ENCODE peak calls at places on chromosome 12, in four cellular contexts. M, P, T and N are unnamed samples. For H3K27me3 and H3K4me1, the result is how much of the 10 kb centered on the place peaks cover.

GRCh38 chr12:107929436-107929835 is 154.9 kb downstream of the ASCL4 start:
- DNase-seq in M (peak), P (peak), T (no peak), N (peak)

GRCh38 chr12:39389399-39390150 is 53.3 kb downstream of the KIF21A start:
- DNase-seq in M (no peak), P (no peak), T (no peak), N (no peak)

GRCh38 chr12:25436206-25436912 is 116.7 kb downstream of the LMNTD1 start:
- DNase-seq in M (peak), P (peak), T (no peak), N (peak)

GRCh38 chr12:81332054-81332453 is 254.2 kb downstream of the ACSS3 start:
- DNase-seq in M (no peak), P (no peak), T (no peak), N (no peak)

GRCh38 chr12:58034311-58034710 is 92.9 kb downstream of the ATP23 start:
- DNase-seq in M (no peak), P (no peak), T (no peak), N (no peak)

GRCh38 chr12:42296503-42297109 is 29.3 kb downstream of the ZCRB1 start:
- DNase-seq in M (no peak), P (no peak), T (no peak), N (no peak)

GRCh38 chr12:3673960-3674708 is 78.8 kb downstream of the CRACR2A start:
- DNase-seq in M (no peak), P (no peak), T (no peak), N (no peak)

GRCh38 chr12:52952082-52952801 is 3.3 kb downstream of the KRT18 start:
- DNase-seq in M (no peak), P (no peak), T (peak), N (no peak)

GRCh38 chr12:47388712-47389111 is 309.0 kb upstream of the AMIGO2 start:
- DNase-seq in M (no peak), P (no peak), T (no peak), N (no peak)

GRCh38 chr12:118979763-118980406 is 1.5 kb upstream of the SRRM4 start:
- DNase-seq in M (peak), P (peak), T (peak), N (peak)

GRCh38 chr12:59699408-59700144 is 103.7 kb downstream of the SLC16A7 start:
- DNase-seq in M (no peak), P (no peak), T (no peak), N (no peak)

GRCh38 chr12:51838762-51839161 is 9.8 kb downstream of the FIGNL2 start:
- DNase-seq in M (peak), P (no peak), T (no peak), N (no peak)

GRCh38 chr12:51836012-51836832 is 12.3 kb downstream of the FIGNL2 start:
- DNase-seq in M (no peak), P (no peak), T (no peak), N (peak)

GRCh38 chr12:51838036-51838435 is 10.5 kb downstream of the FIGNL2 start:
- DNase-seq in M (no peak), P (no peak), T (no peak), N (no peak)

GRCh38 chr12:51837286-51837685 is 11.2 kb downstream of the FIGNL2 start:
- DNase-seq in M (no peak), P (no peak), T (no peak), N (no peak)

GRCh38 chr12:51836833-51837184 is 11.7 kb downstream of the FIGNL2 start:
- DNase-seq in M (no peak), P (no peak), T (no peak), N (no peak)
- H3K27me3 ChIP-seq in M (under half), P (under half), T (under half), N (under half)

DNA sequence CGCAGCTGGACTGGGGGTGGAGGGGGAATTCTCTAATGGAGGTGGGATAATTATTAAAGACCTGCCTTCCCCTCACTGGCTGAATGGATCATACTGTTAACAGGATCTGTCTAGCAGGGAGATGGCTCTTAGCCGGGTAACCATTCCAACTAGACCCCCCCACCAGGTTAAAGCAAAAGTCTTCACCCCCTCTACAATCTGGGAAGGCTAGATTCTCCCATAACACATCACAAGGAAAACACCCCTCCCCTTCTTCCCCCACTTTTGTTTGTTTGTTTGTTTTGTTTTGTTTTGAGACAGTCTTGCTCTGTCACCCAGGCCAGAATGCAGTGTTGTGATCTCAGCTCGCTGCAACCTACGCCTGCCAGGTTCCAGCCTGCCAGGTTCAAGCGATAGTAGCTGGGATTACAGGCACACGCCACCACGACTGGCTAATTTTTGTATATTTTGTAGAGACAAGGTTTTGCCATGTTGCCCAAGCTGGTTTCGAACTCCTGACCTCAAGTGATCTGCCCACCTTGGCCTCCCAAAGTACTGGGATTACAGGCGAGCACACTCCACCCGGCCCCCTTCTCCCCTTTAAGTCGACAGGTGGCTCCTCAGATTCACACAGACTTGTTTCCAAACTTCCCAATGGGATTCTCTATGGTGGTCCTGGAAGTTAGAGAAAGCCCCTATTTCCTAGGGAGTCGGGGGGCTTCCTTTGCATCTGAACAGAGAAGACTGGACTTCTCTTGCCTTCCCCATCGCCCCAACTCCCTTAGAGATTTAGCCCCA is 3.5 kb upstream of the BAZ2A start:
- DNase-seq in M (no peak), P (no peak), T (no peak), N (no peak)
- H3K4me1 ChIP-seq in M (under half), P (under half), T (half or more), N (under half)

GRCh38 chr12:8038659-8039114 is 6.2 kb downstream of the FOXJ2 start:
- DNase-seq in M (peak), P (peak), T (peak), N (peak)

GRCh38 chr12:8037046-8037663 is 4.6 kb downstream of the FOXJ2 start:
- DNase-seq in M (peak), P (no peak), T (no peak), N (no peak)

GRCh38 chr12:8035440-8036010 is 3.0 kb downstream of the FOXJ2 start:
- DNase-seq in M (no peak), P (no peak), T (no peak), N (no peak)

GRCh38 chr12:8036366-8036765 is 3.9 kb downstream of the FOXJ2 start:
- DNase-seq in M (no peak), P (no peak), T (no peak), N (no peak)

DNA sequence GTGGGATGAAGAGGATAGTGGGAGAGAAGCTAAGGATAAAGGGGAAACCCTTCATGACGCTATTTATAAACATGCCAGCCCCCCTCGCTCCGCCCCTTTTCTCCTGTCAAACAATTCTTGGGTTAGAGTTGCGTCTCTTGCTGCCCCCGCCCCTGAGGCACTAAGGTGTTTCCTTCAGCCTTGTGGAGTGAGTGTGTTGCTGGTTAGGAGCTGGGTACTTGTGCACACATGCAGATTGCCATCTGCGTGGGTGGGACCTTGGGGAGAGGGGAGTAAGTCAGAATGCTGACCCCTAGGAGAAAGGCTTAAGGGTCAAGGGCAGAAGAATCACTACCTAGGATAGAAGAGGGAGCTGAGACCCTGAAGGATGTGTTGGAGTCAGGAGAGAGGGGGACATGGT is 5.4 kb downstream of the FOXJ2 start:
- DNase-seq in M (peak), P (no peak), T (no peak), N (no peak)
- H3K4me3 ChIP-seq in M (peak), P (no peak), T (peak), N (no peak)

GRCh38 chr12:132178801-132179401 is 34.6 kb downstream of the NOC4L start:
- DNase-seq in M (no peak), P (no peak), T (no peak), N (no peak)
- H3K27me3 ChIP-seq in M (under half), P (under half), T (under half), N (under half)

DNA sequence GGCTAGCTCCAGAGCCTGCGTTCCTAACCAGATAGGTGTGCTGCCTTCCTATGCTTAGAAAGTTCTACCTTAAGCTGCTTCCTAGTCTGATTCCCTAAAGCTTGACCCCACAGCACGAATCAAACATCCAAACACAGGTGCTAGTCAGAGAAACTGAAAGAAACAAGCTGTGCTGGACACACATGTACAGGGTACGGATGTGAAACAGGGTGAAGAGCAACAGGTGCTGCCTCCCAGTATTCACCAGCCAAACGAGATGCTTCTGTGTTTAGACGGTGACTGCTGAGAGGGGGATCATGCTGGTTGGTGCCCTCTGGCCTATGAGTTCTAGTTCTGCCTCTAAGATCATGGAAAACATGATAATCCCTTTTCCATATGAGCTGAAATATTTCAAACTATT is 105.3 kb downstream of the GRIP1 start:
- DNase-seq in M (no peak), P (no peak), T (no peak), N (no peak)
- H3K4me1 ChIP-seq in M (under half), P (under half), T (under half), N (under half)